ENCODE peak calls at places on chromosome 5, in six cellular contexts. Y, G, E, W, U and S are unnamed samples.

GRCh38 chr5:15026011-15026481 is 154.5 kb upstream of the ANKH start:
- DNase-seq in Y (no peak), G (no peak), E (no peak), W (no peak), U (no peak), S (no peak)

GRCh38 chr5:94362857-94363256 is 255.5 kb downstream of the KIAA0825 start:
- DNase-seq in Y (no peak), G (no peak), E (no peak), W (no peak), U (no peak), S (no peak)

GRCh38 chr5:95178046-95178651 is 106.7 kb downstream of the MCTP1 start:
- DNase-seq in Y (no peak), G (no peak), E (no peak), W (no peak), U (peak; percentile 91), S (no peak)

GRCh38 chr5:153222956-153223355 is 267.5 kb upstream of the GRIA1 start:
- DNase-seq in Y (no peak), G (no peak), E (no peak), W (no peak), U (no peak), S (no peak)

GRCh38 chr5:177434437-177434836 is 8.0 kb downstream of the GRK6 start:
- DNase-seq in Y (no peak), G (peak; percentile 73), E (no peak), W (no peak), U (peak; percentile 41), S (no peak)

GRCh38 chr5:52804359-52804758 is 16.6 kb downstream of the ITGA1 start:
- DNase-seq in Y (no peak), G (no peak), E (no peak), W (no peak), U (no peak), S (no peak)

GRCh38 chr5:76733049-76733417 is 17.1 kb downstream of the F2R start:
- DNase-seq in Y (no peak), G (peak; percentile 69), E (peak; percentile 35), W (no peak), U (no peak), S (no peak)

GRCh38 chr5:40446910-40447309 is 232.8 kb upstream of the PTGER4 start:
- DNase-seq in Y (no peak), G (no peak), E (no peak), W (no peak), U (peak; percentile 38), S (no peak)

GRCh38 chr5:146528232-146528631 is 12.2 kb upstream of the GPR151 start:
- DNase-seq in Y (no peak), G (no peak), E (no peak), W (no peak), U (peak; percentile 17), S (no peak)

GRCh38 chr5:34548086-34548403 is 108.1 kb upstream of the RAI14 start:
- DNase-seq in Y (no peak), G (no peak), E (no peak), W (no peak), U (no peak), S (no peak)

GRCh38 chr5:146425023-146425422 is 22.1 kb upstream of the TCERG1 start:
- DNase-seq in Y (no peak), G (no peak), E (no peak), W (no peak), U (no peak), S (no peak)

GRCh38 chr5:148910686-148911361 is 84.4 kb downstream of the ADRB2 start:
- DNase-seq in Y (no peak), G (no peak), E (no peak), W (no peak), U (peak; percentile 65), S (peak; percentile 68)

GRCh38 chr5:139472410-139473030 is 1.7 kb downstream of the SMIM33 start:
- DNase-seq in Y (no peak), G (peak; percentile 61), E (no peak), W (no peak), U (no peak), S (no peak)

GRCh38 chr5:79235222-79235577 is 731 bp upstream of the JMY start:
- DNase-seq in Y (no peak), G (no peak), E (peak; percentile 25), W (no peak), U (no peak), S (no peak)

GRCh38 chr5:137708796-137709559 is 26.9 kb downstream of the KLHL3 start:
- DNase-seq in Y (no peak), G (no peak), E (no peak), W (no peak), U (peak; percentile 30), S (no peak)

GRCh38 chr5:169652057-169652456 is 15.0 kb downstream of the DOCK2 start:
- DNase-seq in Y (no peak), G (no peak), E (no peak), W (no peak), U (no peak), S (no peak)

GRCh38 chr5:176183321-176184074 is 54.7 kb upstream of the SIMC1 start:
- DNase-seq in Y (no peak), G (no peak), E (no peak), W (no peak), U (no peak), S (no peak)

GRCh38 chr5:8600843-8601242 is 731.9 kb downstream of the MTRR start:
- DNase-seq in Y (no peak), G (no peak), E (no peak), W (no peak), U (no peak), S (no peak)

GRCh38 chr5:75368391-75368790 is 31.4 kb downstream of the HMGCR start:
- DNase-seq in Y (no peak), G (no peak), E (no peak), W (no peak), U (peak; percentile 61), S (no peak)

GRCh38 chr5:132820162-132820754 is 7.2 kb downstream of the SOWAHA start:
- DNase-seq in Y (peak; percentile 92), G (peak; percentile 96), E (peak; percentile 78), W (no peak), U (peak; percentile 96), S (peak; percentile 89)

GRCh38 chr5:3394046-3394597 is 201.5 kb upstream of the IRX1 start:
- DNase-seq in Y (no peak), G (peak; percentile 21), E (no peak), W (no peak), U (no peak), S (no peak)

GRCh38 chr5:169242175-169242848 is 58.6 kb downstream of the SLIT3 start:
- DNase-seq in Y (no peak), G (no peak), E (no peak), W (peak; percentile 36), U (no peak), S (no peak)

GRCh38 chr5:179279347-179280094 is 65.7 kb downstream of the ADAMTS2 start:
- DNase-seq in Y (no peak), G (no peak), E (no peak), W (no peak), U (no peak), S (peak; percentile 51)

GRCh38 chr5:120706877-120707276 is 242.8 kb downstream of the PRR16 start:
- DNase-seq in Y (no peak), G (no peak), E (no peak), W (no peak), U (no peak), S (no peak)

GRCh38 chr5:140084466-140084865 is 29.4 kb upstream of the PURA start:
- DNase-seq in Y (no peak), G (no peak), E (no peak), W (no peak), U (no peak), S (no peak)

GRCh38 chr5:135423158-135423925 is 23.8 kb downstream of the DCANP1 start:
- DNase-seq in Y (no peak), G (no peak), E (no peak), W (peak; percentile 29), U (no peak), S (no peak)

GRCh38 chr5:132774406-132774805 is 2.6 kb downstream of the SEPTIN8 start:
- DNase-seq in Y (peak; percentile 64), G (no peak), E (no peak), W (no peak), U (no peak), S (no peak)

GRCh38 chr5:175663191-175664184 is 5.6 kb downstream of the HRH2 start:
- DNase-seq in Y (no peak), G (no peak), E (no peak), W (no peak), U (no peak), S (peak; percentile 54)

GRCh38 chr5:153965102-153965645 is 73.5 kb downstream of the FAM114A2 start:
- DNase-seq in Y (no peak), G (peak; percentile 71), E (peak; percentile 10), W (no peak), U (peak; percentile 73), S (no peak)